ENCODE peak calls at places on chromosomes 6 and 20, in four cellular contexts. U is WTC11, C is K562, B is HepG2. P is an unnamed sample.

GRCh38 chr20:41218466-41218865 is 81.1 kb downstream of the PLCG1 start:
- DNase-seq in B (no peak), C (no peak), U (no peak), P (no peak)

GRCh38 chr6:26660096-26660425 is 515 bp upstream of the ZNF322 start:
- DNase-seq in C (peak), B (peak), U (no peak), P (peak)

GRCh38 chr20:21719592-21720214 is 14.2 kb downstream of the PAX1 start:
- DNase-seq in C (peak), B (peak), U (peak), P (peak)

GRCh38 chr6:154257074-154257473 is 99.5 kb downstream of the IPCEF1 start:
- DNase-seq in U (no peak), C (no peak), B (no peak), P (no peak)

GRCh38 chr6:89956182-89956581 is 61.9 kb downstream of the GJA10 start:
- DNase-seq in U (no peak), C (no peak), B (no peak), P (no peak)

GRCh38 chr20:58712823-58713731 is 20.5 kb downstream of the NPEPL1 start:
- DNase-seq in C (no peak), B (no peak), U (peak), P (no peak)

GRCh38 chr20:39004508-39004907 is 42.4 kb downstream of the DHX35 start:
- DNase-seq in U (no peak), C (no peak), B (no peak), P (no peak)

GRCh38 chr6:18165746-18166145 is 10.5 kb downstream of the KDM1B start:
- DNase-seq in B (no peak), C (no peak), U (no peak), P (no peak)

GRCh38 chr20:20237093-20237959 is 130.6 kb upstream of the INSM1 start:
- DNase-seq in U (peak), C (peak), B (peak), P (peak)

GRCh38 chr6:11431455-11431937 is 106.1 kb upstream of the TMEM170B start:
- DNase-seq in B (peak), U (no peak), C (no peak), P (no peak)

GRCh38 chr6:2990179-2990931 is 9.3 kb upstream of the NQO2 start:
- DNase-seq in C (peak), B (no peak), U (no peak), P (no peak)

GRCh38 chr20:25296094-25297093 is 48.5 kb downstream of the PYGB start:
- DNase-seq in B (peak), C (peak), U (peak), P (peak)

GRCh38 chr6:115064680-115065079 is 721.9 kb upstream of the HS3ST5 start:
- DNase-seq in U (no peak), B (no peak), C (no peak), P (no peak)

GRCh38 chr20:16007164-16007563 is 566.1 kb downstream of the KIF16B start:
- DNase-seq in C (no peak), B (no peak), U (no peak), P (no peak)

GRCh38 chr6:114816678-114817077 is 473.9 kb upstream of the HS3ST5 start:
- DNase-seq in B (no peak), C (no peak), U (no peak), P (no peak)

GRCh38 chr20:16260911-16261310 is 312.3 kb downstream of the KIF16B start:
- DNase-seq in C (no peak), U (no peak), B (no peak), P (no peak)

GRCh38 chr20:51369503-51369902 is 173.0 kb downstream of the NFATC2 start:
- DNase-seq in U (no peak), C (no peak), B (no peak), P (no peak)

GRCh38 chr6:129521946-129522345 is 188.0 kb downstream of the ARHGAP18 start:
- DNase-seq in B (no peak), U (no peak), C (no peak), P (no peak)

GRCh38 chr20:57874141-57874540 is 164.3 kb upstream of the PMEPA1 start:
- DNase-seq in C (no peak), B (no peak), U (no peak), P (no peak)

GRCh38 chr6:25660512-25660911 is 8.5 kb downstream of the SCGN start:
- DNase-seq in B (peak), U (no peak), C (no peak), P (peak)

GRCh38 chr6:78942451-78942850 is 75.1 kb downstream of the IRAK1BP1 start:
- DNase-seq in B (no peak), C (no peak), U (no peak), P (no peak)

GRCh38 chr20:8385247-8385646 is 253.2 kb downstream of the PLCB1 start:
- DNase-seq in B (no peak), C (no peak), U (peak), P (no peak)

GRCh38 chr20:10474606-10475184 is 39.6 kb downstream of the SLX4IP start:
- DNase-seq in U (no peak), B (no peak), C (no peak), P (no peak)

GRCh38 chr6:139017227-139017626 is 11.3 kb upstream of the ABRACL start:
- DNase-seq in U (no peak), C (no peak), B (no peak), P (no peak)

GRCh38 chr6:169802790-169803189 is 51.4 kb downstream of the ERMARD start:
- DNase-seq in B (no peak), C (no peak), U (no peak), P (no peak)

GRCh38 chr6:1621328-1621701 is 11.6 kb downstream of the FOXC1 start:
- DNase-seq in C (no peak), U (no peak), B (no peak), P (no peak)

GRCh38 chr6:131795366-131795765 is 12.5 kb upstream of the ENPP1 start:
- DNase-seq in U (no peak), C (no peak), B (no peak), P (no peak)

GRCh38 chr6:4820704-4821276 is 44.6 kb downstream of the CDYL start:
- DNase-seq in B (no peak), C (no peak), U (no peak), P (no peak)

GRCh38 chr20:24582373-24583168 is 113.1 kb downstream of the SYNDIG1 start:
- DNase-seq in B (no peak), C (no peak), U (no peak), P (no peak)

GRCh38 chr6:40349092-40349491 is 238.1 kb downstream of the LRFN2 start:
- DNase-seq in U (no peak), B (no peak), C (no peak), P (no peak)

GRCh38 chr6:115271434-115271833 is 789.3 kb downstream of the FRK start:
- DNase-seq in B (no peak), U (no peak), C (no peak), P (no peak)

GRCh38 chr6:163264662-163265035 is 149.9 kb upstream of the QKI start:
- DNase-seq in B (no peak), C (no peak), U (no peak), P (no peak)

GRCh38 chr6:93447874-93448273 is 28.5 kb upstream of the EPHA7 start:
- DNase-seq in C (no peak), B (no peak), U (no peak), P (no peak)

GRCh38 chr20:44752099-44752931 is 6.7 kb downstream of the KCNK15 start:
- DNase-seq in B (no peak), U (no peak), C (no peak), P (no peak)

GRCh38 chr6:45388328-45388727 is 10.6 kb upstream of the SUPT3H start:
- DNase-seq in U (no peak), C (no peak), B (no peak), P (no peak)
- TF ChIP-seq HMGXB4 in U (no peak), C (no peak), B (no peak), P (no peak)

DNA sequence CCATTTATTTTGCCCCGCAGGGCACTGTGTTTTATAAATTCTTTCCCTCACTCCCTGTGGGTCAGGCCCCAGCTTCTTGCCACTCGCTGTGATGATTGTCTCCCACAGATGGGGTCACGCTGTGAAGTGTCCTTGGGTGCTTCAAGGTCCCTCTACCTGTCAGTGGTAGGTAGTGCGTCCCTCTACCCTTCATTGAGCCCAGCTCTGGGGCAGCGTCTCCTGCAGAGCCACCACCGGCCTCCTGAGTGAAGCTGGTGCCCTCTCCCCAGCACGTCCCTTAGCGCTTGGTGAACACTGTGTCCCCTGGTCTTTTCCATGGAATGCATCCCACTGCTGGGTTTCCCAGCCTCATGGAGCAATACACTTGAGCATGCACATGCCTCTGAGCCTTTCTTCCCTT is 108.2 kb downstream of the NRN1 start:
- DNase-seq in B (no peak), C (peak), U (peak), P (no peak)
- TF ChIP-seq HMGXB4 in B (no peak), C (no peak), U (no peak), P (no peak)

DNA sequence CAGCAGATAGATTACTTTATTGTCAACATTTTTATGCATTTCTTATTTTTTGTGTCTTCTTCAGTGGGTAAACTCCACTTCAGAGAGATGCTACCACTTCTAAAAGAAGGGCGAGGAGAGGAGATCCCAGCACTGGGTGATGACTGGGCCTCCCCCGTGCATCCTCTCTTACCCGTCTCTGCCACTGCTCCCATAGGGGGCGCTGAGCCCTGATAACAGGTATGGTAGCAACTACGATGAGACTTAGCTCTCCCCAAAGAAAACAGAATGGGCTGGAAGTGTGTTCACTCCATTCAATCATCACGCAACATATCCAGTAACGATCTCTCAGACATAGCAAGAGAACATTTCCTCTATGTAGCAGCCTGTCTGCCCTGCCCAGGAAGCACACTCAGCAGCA is 533.3 kb upstream of the CDH4 start:
- DNase-seq in U (peak), C (peak), B (no peak), P (no peak)
- TF ChIP-seq HMGXB4 in U (no peak), C (no peak), B (no peak), P (no peak)

GRCh38 chr6:53128842-53129241 is 19.8 kb downstream of the GCM1 start:
- DNase-seq in U (no peak), C (no peak), B (no peak), P (no peak)

GRCh38 chr6:53119772-53120409 is 28.8 kb downstream of the GCM1 start:
- DNase-seq in B (peak), C (no peak), U (peak), P (peak)

GRCh38 chr6:53130891-53131290 is 17.8 kb downstream of the GCM1 start:
- DNase-seq in C (no peak), U (no peak), B (no peak), P (no peak)

GRCh38 chr6:53124131-53124800 is 24.4 kb downstream of the GCM1 start:
- DNase-seq in B (no peak), U (no peak), C (no peak), P (no peak)

GRCh38 chr6:53125276-53125675 is 23.4 kb downstream of the GCM1 start:
- DNase-seq in C (no peak), B (no peak), U (no peak), P (no peak)
- TF ChIP-seq HMGXB4 in C (no peak), B (no peak), U (no peak), P (no peak)

P was measured in A549.